ENCODE peak calls at places on chromosomes 5 and 9, in six cellular contexts. F, Z, E, C, S and A are unnamed samples.

GRCh38 chr5:153831976-153832375 is 206.7 kb downstream of the FAM114A2 start:
- DNase-seq in F (peak), C (no peak), Z (no peak), S (peak), E (no peak), A (no peak)

GRCh38 chr9:90966475-90967150 is 165.0 kb downstream of the SYK start:
- DNase-seq in S (no peak), Z (no peak), C (peak), F (no peak), E (no peak), A (no peak)

GRCh38 chr9:93234600-93234999 is 50.7 kb downstream of the WNK2 start:
- DNase-seq in F (no peak), Z (no peak), C (no peak), E (no peak), S (no peak), A (no peak)

GRCh38 chr9:120877276-120878034 is 467 bp upstream of the PHF19 start:
- DNase-seq in F (no peak), Z (peak), S (peak), E (peak), C (peak), A (peak)

GRCh38 chr9:132507670-132508469 is 74.5 kb upstream of the BARHL1 start:
- DNase-seq in C (peak), E (peak), F (peak), Z (no peak), S (peak), A (no peak)

GRCh38 chr5:52356311-52356918 is 431.3 kb upstream of the ITGA1 start:
- DNase-seq in Z (no peak), F (no peak), S (peak), E (no peak), C (no peak), A (no peak)

GRCh38 chr9:124934290-124934689 is 6.6 kb downstream of the GOLGA1 start:
- DNase-seq in S (no peak), F (no peak), E (no peak), Z (no peak), C (no peak), A (no peak)

GRCh38 chr5:127358782-127359181 is 68.2 kb downstream of the MEGF10 start:
- DNase-seq in E (no peak), F (no peak), S (no peak), Z (no peak), C (no peak), A (no peak)

GRCh38 chr5:76269259-76269958 is 133.7 kb upstream of the IQGAP2 start:
- DNase-seq in S (no peak), C (peak), E (no peak), F (no peak), Z (no peak), A (peak)

GRCh38 chr5:160045004-160045403 is 36.1 kb downstream of the TTC1 start:
- DNase-seq in Z (no peak), E (no peak), C (no peak), F (no peak), S (no peak), A (no peak)

GRCh38 chr9:4537581-4537980 is 47.3 kb downstream of the SLC1A1 start:
- DNase-seq in C (no peak), E (no peak), S (no peak), F (no peak), Z (no peak), A (no peak)

GRCh38 chr9:115391166-115391825 is 273.3 kb upstream of the TNC start:
- DNase-seq in E (no peak), S (no peak), C (no peak), F (no peak), Z (no peak), A (no peak)

GRCh38 chr9:125525846-125526619 is 181.0 kb downstream of the MAPKAP1 start:
- DNase-seq in C (no peak), E (no peak), S (no peak), F (no peak), Z (no peak), A (no peak)

GRCh38 chr9:7238244-7238637 is 480.5 kb downstream of the KDM4C start:
- DNase-seq in Z (no peak), C (no peak), S (no peak), F (peak), E (no peak), A (no peak)